ENCODE peak calls at places on chromosomes 13 and 19, in nine cellular contexts. J, D, Q, N, R, O, W, U and T are unnamed samples.

GRCh38 chr19:40519352-40520322 is 52.8 kb downstream of the SPTBN4 start:
- DNase-seq in O (no peak), N (no peak), W (no peak), U (no peak), J (no peak), D (no peak), R (no peak), Q (no peak), T (no peak)

GRCh38 chr13:108269601-108270328 is at the start of gene TNFSF13B:
- DNase-seq in Q (peak), R (peak), D (peak), U (peak), O (peak), W (peak), J (peak), N (peak), T (peak)

GRCh38 chr13:37427843-37428494 is 170.6 kb downstream of the POSTN start:
- DNase-seq in O (no peak), Q (no peak), J (no peak), W (no peak), D (no peak), R (no peak), U (no peak), N (no peak), T (no peak)

GRCh38 chr13:112697756-112698655 is 8.2 kb downstream of the ATP11A start:
- DNase-seq in J (no peak), O (peak), U (no peak), N (no peak), Q (no peak), D (no peak), R (no peak), W (no peak), T (no peak)

GRCh38 chr13:84037937-84038464 is 155.7 kb upstream of the SLITRK1 start:
- DNase-seq in W (no peak), U (no peak), O (no peak), R (no peak), N (no peak), D (no peak), J (no peak), Q (no peak), T (no peak)

GRCh38 chr13:114099191-114099590 is 33.2 kb downstream of the RASA3 start:
- DNase-seq in Q (no peak), O (peak), N (no peak), R (no peak), U (no peak), D (peak), J (no peak), W (peak), T (peak)

GRCh38 chr13:78610381-78610883 is 7.1 kb upstream of the POU4F1 start:
- DNase-seq in O (no peak), D (no peak), W (no peak), N (no peak), Q (no peak), J (no peak), R (no peak), U (no peak), T (no peak)

GRCh38 chr19:2231621-2232221 is 4.4 kb downstream of the PLEKHJ1 start:
- DNase-seq in N (no peak), U (no peak), R (no peak), W (no peak), D (no peak), J (no peak), O (no peak), Q (peak), T (no peak)

GRCh38 chr13:101449971-101450748 is 2.3 kb upstream of the ITGBL1 start:
- DNase-seq in U (no peak), W (no peak), Q (no peak), J (no peak), N (no peak), O (no peak), D (peak), R (no peak), T (peak)

GRCh38 chr19:38701455-38702063 is 42.7 kb downstream of the CAPN12 start:
- DNase-seq in R (no peak), W (no peak), Q (no peak), N (no peak), J (no peak), U (no peak), O (no peak), D (no peak), T (no peak)